ENCODE peak calls at places on chromosomes 2 and 18, in five cellular contexts. O, F, C, G and Z are unnamed samples.

GRCh38 chr2:98882368-98882767 is 53.7 kb downstream of the CRACDL start:
- DNase-seq in C (no peak), O (no peak), F (no peak), G (no peak), Z (no peak)

GRCh38 chr2:232485757-232486557 is 1.7 kb downstream of the ECEL1 start:
- DNase-seq in C (no peak), G (no peak), O (no peak), F (no peak), Z (no peak)

GRCh38 chr2:239704737-239705136 is 303.9 kb upstream of the HDAC4 start:
- DNase-seq in C (no peak), G (no peak), F (no peak), O (no peak), Z (no peak)

GRCh38 chr2:12236136-12236834 is 480.5 kb upstream of the TRIB2 start:
- DNase-seq in C (no peak), O (no peak), G (peak; percentile 80), F (peak; percentile 62), Z (no peak)

GRCh38 chr2:77284353-77284752 is 237.8 kb downstream of the LRRTM4 start:
- DNase-seq in G (no peak), F (no peak), C (no peak), O (no peak), Z (no peak)

GRCh38 chr2:20622731-20623130 is 28.2 kb downstream of the HS1BP3 start:
- DNase-seq in O (no peak), G (no peak), C (no peak), F (no peak), Z (no peak)

GRCh38 chr2:47041065-47041464 is 114.0 kb downstream of the STPG4 start:
- DNase-seq in F (no peak), O (no peak), G (peak; percentile 37), C (no peak), Z (no peak)

GRCh38 chr18:79965119-79965902 is 868 bp downstream of the HSBP1L1 start:
- DNase-seq in F (peak; percentile 91), O (no peak), C (no peak), G (peak; percentile 62), Z (peak; percentile 46)

GRCh38 chr18:65753520-65753919 is 2.7 kb downstream of the CDH7 start:
- DNase-seq in G (no peak), O (no peak), C (no peak), F (no peak), Z (peak; percentile 57)

GRCh38 chr2:238231251-238231793 is 8.5 kb downstream of the HES6 start:
- DNase-seq in O (peak; percentile 69), C (peak; percentile 81), G (peak; percentile 40), F (peak; percentile 44), Z (peak; percentile 88)

GRCh38 chr18:75211002-75211621 is 515 bp downstream of the TSHZ1 start:
- DNase-seq in O (no peak), F (peak; percentile 18), G (peak; percentile 14), C (peak; percentile 44), Z (peak; percentile 64)

GRCh38 chr2:231935207-231935524 is 9.0 kb upstream of the NPPC start:
- DNase-seq in O (no peak), C (no peak), F (peak; percentile 49), G (no peak), Z (no peak)

GRCh38 chr18:35378206-35378795 is 1.2 kb upstream of the ZNF396 start:
- DNase-seq in C (no peak), G (peak; percentile 66), O (no peak), F (peak; percentile 12), Z (no peak)
- TF ChIP-seq CTCF in C (no peak), G (peak; percentile 37), O (no peak), F (no peak), Z (no peak)

GRCh38 chr2:677056-677949 is at the start of gene TMEM18:
- DNase-seq in F (peak; percentile 99), O (peak; percentile 96), C (peak; percentile 96), G (peak; percentile 100), Z (peak; percentile 98)
- TF ChIP-seq CTCF in F (peak; percentile 32), O (peak; percentile 40), C (peak; percentile 38), G (peak; percentile 34), Z (peak; percentile 41)

DNA sequence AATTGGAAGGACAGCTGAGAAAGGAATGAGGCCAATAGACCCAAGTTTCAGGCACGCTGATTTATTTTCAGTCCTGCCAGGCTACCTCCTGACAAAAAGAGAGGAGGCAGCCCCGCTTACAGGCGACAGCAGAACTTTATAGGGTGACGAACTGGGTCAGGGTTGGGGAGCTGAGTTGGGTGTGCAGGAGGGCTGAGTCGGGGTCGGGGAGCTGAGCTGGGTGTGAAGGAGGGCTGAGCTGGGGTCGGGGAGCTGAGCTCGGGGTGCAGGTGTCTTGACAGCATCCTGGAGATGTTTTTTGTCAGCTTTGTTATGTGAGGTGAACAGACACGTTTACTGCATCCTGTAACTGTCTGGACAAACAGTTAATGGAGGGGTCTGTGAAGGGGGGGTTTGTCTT is 342.2 kb downstream of the ADCYAP1 start:
- DNase-seq in O (no peak), F (no peak), G (no peak), C (no peak), Z (no peak)
- TF ChIP-seq CTCF in O (no peak), F (no peak), G (no peak), C (no peak), Z (no peak)

GRCh38 chr2:65320042-65320711 is 92.5 kb downstream of the ACTR2 start:
- DNase-seq in G (peak; percentile 87), O (no peak), C (no peak), F (peak; percentile 98), Z (peak; percentile 62)
- TF ChIP-seq CTCF in G (peak; percentile 70), O (no peak), C (no peak), F (peak; percentile 71), Z (peak; percentile 42)

GRCh38 chr2:54479422-54479821 is 23.3 kb downstream of the SPTBN1 start:
- DNase-seq in G (peak; percentile 79), C (no peak), O (no peak), F (no peak), Z (no peak)
- TF ChIP-seq CTCF in G (no peak), C (no peak), O (no peak), F (no peak), Z (no peak)

GRCh38 chr2:25838152-25838756 is 40.0 kb downstream of the ASXL2 start:
- DNase-seq in F (no peak), G (no peak), O (no peak), C (no peak), Z (no peak)

GRCh38 chr2:25845843-25846505 is 32.3 kb downstream of the ASXL2 start:
- DNase-seq in C (no peak), G (peak; percentile 28), F (peak; percentile 28), O (no peak), Z (no peak)

GRCh38 chr2:25842155-25842554 is 36.1 kb downstream of the ASXL2 start:
- DNase-seq in O (no peak), F (no peak), C (no peak), G (no peak), Z (no peak)

GRCh38 chr2:25844089-25844488 is 34.2 kb downstream of the ASXL2 start:
- DNase-seq in G (peak; percentile 57), C (no peak), O (no peak), F (peak; percentile 65), Z (no peak)
- TF ChIP-seq CTCF in G (no peak), C (no peak), O (no peak), F (no peak), Z (no peak)

GRCh38 chr18:57516068-57516467 is 70.4 kb downstream of the FECH start:
- DNase-seq in C (no peak), F (no peak), O (no peak), G (no peak), Z (no peak)

GRCh38 chr18:57519668-57520424 is 66.7 kb downstream of the FECH start:
- DNase-seq in C (no peak), F (no peak), G (no peak), O (no peak), Z (no peak)

GRCh38 chr18:57523171-57523956 is 63.1 kb downstream of the FECH start:
- DNase-seq in F (no peak), C (no peak), G (no peak), O (no peak), Z (peak; percentile 22)

DNA sequence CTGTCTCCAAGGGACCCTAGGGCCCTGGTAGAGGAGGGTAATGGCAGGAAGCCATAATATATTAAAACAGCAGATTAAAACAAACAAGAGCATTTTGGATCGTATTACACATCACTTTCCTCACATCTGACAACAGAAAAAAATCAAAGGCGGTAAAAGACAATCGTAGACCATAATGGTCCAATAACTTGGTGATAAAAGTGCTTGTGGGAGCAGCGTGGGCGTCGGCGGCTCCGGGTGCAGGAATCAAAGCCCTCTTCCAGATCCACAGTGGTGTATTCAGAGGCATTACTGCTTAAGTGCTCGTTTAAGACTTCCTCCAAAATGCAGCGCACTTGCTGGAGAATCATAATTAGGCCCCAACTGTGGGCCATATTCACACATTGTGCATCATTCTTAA is 68.0 kb downstream of the FECH start:
- DNase-seq in G (no peak), C (no peak), O (no peak), F (no peak), Z (no peak)
- TF ChIP-seq CTCF in G (no peak), C (no peak), O (no peak), F (no peak), Z (no peak)

GRCh38 chr2:25405871-25406270 is 64.1 kb upstream of the DNMT3A start:
- DNase-seq in G (no peak), C (no peak), O (no peak), F (no peak), Z (no peak)
- TF ChIP-seq CTCF in G (no peak), C (no peak), O (no peak), F (no peak), Z (no peak)